ENCODE peak calls at places on chromosomes 1 and 21, in seven cellular contexts. One of them, this sample, is unnamed. For H3K79me2, the result is how much of the 10 kb centered on the place peaks cover.

GRCh38 chr1:38815903-38816627 is 43.5 kb downstream of the RRAGC start:
- DNase-seq in PC-9: no peak
- DNase-seq in astrocyte: no peak
- DNase-seq in GM23248: peak
- DNase-seq in fibroblast of lung: no peak
- DNase-seq in MM.1S: peak
- DNase-seq in K562: peak
- DNase-seq in this sample: no peak

GRCh38 chr1:26913754-26914619 is at the start of gene NR0B2:
- DNase-seq in PC-9: peak
- DNase-seq in astrocyte: no peak
- DNase-seq in GM23248: no peak
- DNase-seq in fibroblast of lung: no peak
- DNase-seq in MM.1S: no peak
- DNase-seq in K562: peak
- DNase-seq in this sample: no peak

GRCh38 chr1:201958348-201958747 is 3.0 kb downstream of the TIMM17A start:
- DNase-seq in PC-9: no peak
- DNase-seq in astrocyte: no peak
- DNase-seq in GM23248: no peak
- DNase-seq in fibroblast of lung: no peak
- DNase-seq in MM.1S: no peak
- DNase-seq in K562: no peak
- DNase-seq in this sample: no peak

GRCh38 chr1:245348626-245349025 is 193.8 kb downstream of the KIF26B start:
- DNase-seq in PC-9: no peak
- DNase-seq in astrocyte: no peak
- DNase-seq in GM23248: no peak
- DNase-seq in fibroblast of lung: no peak
- DNase-seq in MM.1S: no peak
- DNase-seq in K562: no peak
- DNase-seq in this sample: no peak

GRCh38 chr1:39266269-39266668 is 61.8 kb downstream of the MACF1 start:
- DNase-seq in PC-9: no peak
- DNase-seq in astrocyte: no peak
- DNase-seq in GM23248: peak
- DNase-seq in fibroblast of lung: peak
- DNase-seq in MM.1S: peak
- DNase-seq in K562: no peak
- DNase-seq in this sample: no peak

GRCh38 chr1:225441314-225442119 is 13.7 kb upstream of the LBR start:
- DNase-seq in PC-9: no peak
- DNase-seq in astrocyte: no peak
- DNase-seq in GM23248: no peak
- DNase-seq in fibroblast of lung: no peak
- DNase-seq in MM.1S: peak
- DNase-seq in K562: no peak
- DNase-seq in this sample: no peak

GRCh38 chr1:62716397-62716796 is 28.2 kb upstream of the DOCK7 start:
- DNase-seq in PC-9: no peak
- DNase-seq in astrocyte: no peak
- DNase-seq in GM23248: peak
- DNase-seq in fibroblast of lung: no peak
- DNase-seq in MM.1S: no peak
- DNase-seq in K562: no peak
- DNase-seq in this sample: peak

GRCh38 chr1:41615981-41616380 is 131.5 kb upstream of the EDN2 start:
- DNase-seq in PC-9: no peak
- DNase-seq in astrocyte: no peak
- DNase-seq in GM23248: no peak
- DNase-seq in fibroblast of lung: no peak
- DNase-seq in MM.1S: no peak
- DNase-seq in K562: no peak
- DNase-seq in this sample: no peak

GRCh38 chr1:232988572-232989040 is 38.2 kb downstream of the NTPCR start:
- DNase-seq in PC-9: peak
- DNase-seq in astrocyte: peak
- DNase-seq in GM23248: peak
- DNase-seq in fibroblast of lung: peak
- DNase-seq in MM.1S: no peak
- DNase-seq in K562: no peak
- DNase-seq in this sample: peak

GRCh38 chr1:154809436-154810413 is 60.4 kb downstream of the KCNN3 start:
- DNase-seq in PC-9: peak
- DNase-seq in astrocyte: peak
- DNase-seq in GM23248: peak
- DNase-seq in fibroblast of lung: peak
- DNase-seq in MM.1S: no peak
- DNase-seq in K562: no peak
- DNase-seq in this sample: peak

GRCh38 chr1:152111515-152111968 is 3.7 kb downstream of the TCHH start:
- DNase-seq in PC-9: peak
- DNase-seq in astrocyte: peak
- DNase-seq in GM23248: peak
- DNase-seq in fibroblast of lung: peak
- DNase-seq in MM.1S: peak
- DNase-seq in K562: no peak
- DNase-seq in this sample: peak

GRCh38 chr1:198605880-198606458 is 32.9 kb upstream of the PTPRC start:
- DNase-seq in PC-9: no peak
- DNase-seq in astrocyte: no peak
- DNase-seq in GM23248: peak
- DNase-seq in fibroblast of lung: peak
- DNase-seq in MM.1S: no peak
- DNase-seq in K562: no peak
- DNase-seq in this sample: peak

GRCh38 chr1:58857673-58858343 is 74.0 kb upstream of the JUN start:
- DNase-seq in PC-9: no peak
- DNase-seq in astrocyte: no peak
- DNase-seq in GM23248: no peak
- DNase-seq in fibroblast of lung: no peak
- DNase-seq in MM.1S: peak
- DNase-seq in K562: no peak
- DNase-seq in this sample: no peak

GRCh38 chr1:24443241-24443656 is 27.6 kb downstream of the NIPAL3 start:
- DNase-seq in PC-9: no peak
- DNase-seq in astrocyte: peak
- DNase-seq in GM23248: no peak
- DNase-seq in fibroblast of lung: peak
- DNase-seq in MM.1S: no peak
- DNase-seq in K562: no peak
- DNase-seq in this sample: no peak

GRCh38 chr1:32876341-32877210 is 5.9 kb upstream of the FNDC5 start:
- DNase-seq in PC-9: peak
- DNase-seq in astrocyte: no peak
- DNase-seq in GM23248: peak
- DNase-seq in fibroblast of lung: no peak
- DNase-seq in MM.1S: peak
- DNase-seq in K562: peak
- DNase-seq in this sample: no peak

GRCh38 chr1:203328714-203329122 is 22.2 kb downstream of the FMOD start:
- DNase-seq in PC-9: no peak
- DNase-seq in astrocyte: peak
- DNase-seq in GM23248: no peak
- DNase-seq in fibroblast of lung: peak
- DNase-seq in MM.1S: no peak
- DNase-seq in K562: peak
- DNase-seq in this sample: no peak

GRCh38 chr1:234933475-234933874 is 195.2 kb downstream of the TOMM20 start:
- DNase-seq in PC-9: peak
- DNase-seq in astrocyte: peak
- DNase-seq in GM23248: peak
- DNase-seq in fibroblast of lung: peak
- DNase-seq in MM.1S: peak
- DNase-seq in K562: no peak
- DNase-seq in this sample: peak

GRCh38 chr1:199743227-199743626 is 284.3 kb upstream of the NR5A2 start:
- DNase-seq in PC-9: no peak
- DNase-seq in astrocyte: peak
- DNase-seq in GM23248: peak
- DNase-seq in fibroblast of lung: peak
- DNase-seq in MM.1S: no peak
- DNase-seq in K562: no peak
- DNase-seq in this sample: peak

GRCh38 chr1:156852414-156852874 is 6.5 kb downstream of the INSRR start:
- DNase-seq in PC-9: peak
- DNase-seq in astrocyte: no peak
- DNase-seq in GM23248: peak
- DNase-seq in fibroblast of lung: peak
- DNase-seq in MM.1S: no peak
- DNase-seq in K562: no peak
- DNase-seq in this sample: no peak

GRCh38 chr1:1400576-1401456 is 1.7 kb upstream of the CCNL2 start:
- DNase-seq in PC-9: no peak
- DNase-seq in astrocyte: no peak
- DNase-seq in GM23248: no peak
- DNase-seq in fibroblast of lung: peak
- DNase-seq in MM.1S: no peak
- DNase-seq in K562: no peak
- DNase-seq in this sample: no peak

GRCh38 chr1:176670853-176671252 is 207.9 kb downstream of the PAPPA2 start:
- DNase-seq in PC-9: no peak
- DNase-seq in astrocyte: no peak
- DNase-seq in GM23248: no peak
- DNase-seq in fibroblast of lung: no peak
- DNase-seq in MM.1S: no peak
- DNase-seq in K562: no peak
- DNase-seq in this sample: no peak

GRCh38 chr21:34835526-34835925 is 166.7 kb downstream of the CLIC6 start:
- DNase-seq in PC-9: no peak
- DNase-seq in astrocyte: no peak
- DNase-seq in GM23248: peak
- DNase-seq in fibroblast of lung: no peak
- DNase-seq in MM.1S: no peak
- DNase-seq in K562: no peak
- DNase-seq in this sample: no peak
- H3K79me2 ChIP-seq in PC-9: half or more
- H3K79me2 ChIP-seq in astrocyte: half or more
- H3K79me2 ChIP-seq in GM23248: half or more
- H3K79me2 ChIP-seq in fibroblast of lung: half or more
- H3K79me2 ChIP-seq in MM.1S: under half
- H3K79me2 ChIP-seq in K562: under half
- H3K79me2 ChIP-seq in this sample: half or more

GRCh38 chr1:85569122-85569521 is 11.4 kb upstream of the CCN1 start:
- DNase-seq in PC-9: no peak
- DNase-seq in astrocyte: peak
- DNase-seq in GM23248: peak
- DNase-seq in fibroblast of lung: peak
- DNase-seq in MM.1S: no peak
- DNase-seq in K562: no peak
- DNase-seq in this sample: peak

GRCh38 chr1:85571830-85572229 is 8.7 kb upstream of the CCN1 start:
- DNase-seq in PC-9: peak
- DNase-seq in astrocyte: peak
- DNase-seq in GM23248: no peak
- DNase-seq in fibroblast of lung: peak
- DNase-seq in MM.1S: no peak
- DNase-seq in K562: no peak
- DNase-seq in this sample: peak

GRCh38 chr1:85569737-85570404 is 10.7 kb upstream of the CCN1 start:
- DNase-seq in PC-9: no peak
- DNase-seq in astrocyte: no peak
- DNase-seq in GM23248: no peak
- DNase-seq in fibroblast of lung: peak
- DNase-seq in MM.1S: no peak
- DNase-seq in K562: no peak
- DNase-seq in this sample: no peak

GRCh38 chr1:85571181-85571540 is 9.4 kb upstream of the CCN1 start:
- DNase-seq in PC-9: no peak
- DNase-seq in astrocyte: no peak
- DNase-seq in GM23248: no peak
- DNase-seq in fibroblast of lung: peak
- DNase-seq in MM.1S: no peak
- DNase-seq in K562: no peak
- DNase-seq in this sample: no peak

DNA sequence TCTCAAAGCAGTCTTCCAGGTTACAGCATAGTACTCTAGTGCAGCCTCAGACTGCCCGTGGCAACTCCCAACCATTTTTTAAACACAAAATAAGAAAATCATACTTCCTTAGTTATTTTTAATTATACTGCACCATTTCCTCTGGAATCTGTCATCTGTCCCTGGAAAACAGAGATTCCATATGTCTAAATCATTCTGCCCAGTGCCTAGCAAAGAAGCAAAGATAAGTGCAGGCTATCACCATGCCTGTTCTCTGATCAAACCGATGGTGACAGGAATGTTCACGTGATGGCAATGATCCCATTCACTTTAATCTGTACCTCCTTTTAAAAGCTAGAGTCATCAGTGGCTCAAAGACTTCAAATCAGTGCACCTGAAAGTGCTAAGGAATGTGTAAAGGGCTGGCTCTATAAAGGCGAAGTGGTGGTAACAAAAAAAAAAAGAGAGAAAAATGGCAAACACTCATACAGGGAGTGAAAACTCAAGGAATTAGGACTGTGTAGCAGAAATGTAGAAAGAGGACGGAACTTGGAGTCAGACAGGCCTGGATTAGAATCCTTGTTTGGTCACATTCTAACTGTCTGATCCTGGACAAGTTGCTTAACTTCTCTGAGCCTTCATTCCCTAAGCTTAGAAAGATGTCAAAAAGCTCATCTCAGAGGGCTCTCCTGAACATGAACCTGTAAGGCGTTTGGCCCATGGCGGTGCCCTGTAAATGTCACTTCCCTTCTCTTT is 9.9 kb upstream of the CCN1 start:
- DNase-seq in PC-9: no peak
- DNase-seq in astrocyte: no peak
- DNase-seq in GM23248: no peak
- DNase-seq in fibroblast of lung: peak
- DNase-seq in MM.1S: no peak
- DNase-seq in K562: no peak
- DNase-seq in this sample: no peak
- H3K79me2 ChIP-seq in PC-9: under half
- H3K79me2 ChIP-seq in astrocyte: half or more
- H3K79me2 ChIP-seq in GM23248: half or more
- H3K79me2 ChIP-seq in fibroblast of lung: half or more
- H3K79me2 ChIP-seq in MM.1S: under half
- H3K79me2 ChIP-seq in K562: under half
- H3K79me2 ChIP-seq in this sample: under half

GRCh38 chr1:109391161-109391556 is 6.6 kb downstream of the SORT1 start:
- DNase-seq in PC-9: no peak
- DNase-seq in astrocyte: peak
- DNase-seq in GM23248: peak
- DNase-seq in fibroblast of lung: peak
- DNase-seq in MM.1S: no peak
- DNase-seq in K562: no peak
- DNase-seq in this sample: no peak
- H3K79me2 ChIP-seq in PC-9: half or more
- H3K79me2 ChIP-seq in astrocyte: half or more
- H3K79me2 ChIP-seq in GM23248: under half
- H3K79me2 ChIP-seq in fibroblast of lung: under half
- H3K79me2 ChIP-seq in MM.1S: under half
- H3K79me2 ChIP-seq in K562: half or more
- H3K79me2 ChIP-seq in this sample: under half

DNA sequence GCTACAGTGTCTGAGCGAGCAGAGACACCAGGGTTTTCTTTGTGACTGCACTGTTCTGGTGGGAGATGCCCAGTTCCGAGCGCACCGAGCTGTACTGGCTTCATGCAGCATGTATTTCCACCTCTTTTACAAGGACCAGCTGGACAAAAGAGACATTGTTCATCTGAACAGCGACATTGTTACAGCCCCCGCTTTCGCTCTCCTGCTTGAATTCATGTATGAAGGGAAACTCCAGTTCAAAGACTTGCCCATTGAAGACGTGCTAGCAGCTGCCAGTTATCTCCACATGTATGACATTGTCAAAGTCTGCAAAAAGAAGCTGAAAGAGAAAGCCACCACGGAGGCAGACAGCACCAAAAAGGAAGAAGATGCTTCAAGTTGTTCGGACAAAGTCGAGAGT is 2.7 kb downstream of the ZBTB18 start:
- DNase-seq in PC-9: no peak
- DNase-seq in astrocyte: no peak
- DNase-seq in GM23248: no peak
- DNase-seq in fibroblast of lung: no peak
- DNase-seq in MM.1S: no peak
- DNase-seq in K562: no peak
- DNase-seq in this sample: no peak
- H3K79me2 ChIP-seq in PC-9: half or more
- H3K79me2 ChIP-seq in astrocyte: half or more
- H3K79me2 ChIP-seq in GM23248: half or more
- H3K79me2 ChIP-seq in fibroblast of lung: under half
- H3K79me2 ChIP-seq in MM.1S: under half
- H3K79me2 ChIP-seq in K562: under half
- H3K79me2 ChIP-seq in this sample: under half